ENCODE peak calls at places on chromosome 3, in five cellular contexts. R is right lobe of liver, V is GM23338, U is IMR-90, W is fibroblast of the aortic adventitia. T is an unnamed sample.

GRCh38 chr3:190860531-190860930 is 2.0 kb downstream of the GMNC start:
- DNase-seq in R (no peak), V (peak), U (no peak), W (no peak), T (no peak)

GRCh38 chr3:86937306-86937791 is 53.6 kb downstream of the VGLL3 start:
- DNase-seq in R (no peak), V (no peak), U (peak), W (peak), T (peak)

GRCh38 chr3:171258316-171258715 is 201.9 kb downstream of the TNIK start:
- DNase-seq in R (no peak), V (peak), U (no peak), W (peak), T (no peak)

GRCh38 chr3:163890661-163891060 is 1187.6 kb downstream of the SI start:
- DNase-seq in R (no peak), V (peak), U (no peak), W (no peak), T (no peak)

GRCh38 chr3:161671141-161671540 is 174.5 kb downstream of the OTOL1 start:
- DNase-seq in R (no peak), V (no peak), U (no peak), W (no peak), T (no peak)

GRCh38 chr3:177491301-177492031 is 294.2 kb upstream of the TBL1XR1 start:
- DNase-seq in R (no peak), V (no peak), U (peak), W (peak), T (no peak)

GRCh38 chr3:138960417-138960852 is 13.4 kb downstream of the FOXL2NB start:
- DNase-seq in R (no peak), V (no peak), U (no peak), W (no peak), T (no peak)

GRCh38 chr3:179962617-179963387 is 73.9 kb downstream of the PEX5L start:
- DNase-seq in R (no peak), V (no peak), U (no peak), W (no peak), T (no peak)

GRCh38 chr3:135905058-135905724 is 60.3 kb upstream of the PPP2R3A start:
- DNase-seq in R (no peak), V (peak), U (peak), W (peak), T (peak)

GRCh38 chr3:140359198-140359995 is 318.5 kb upstream of the TRIM42 start:
- DNase-seq in R (no peak), V (no peak), U (no peak), W (no peak), T (no peak)

GRCh38 chr3:29764603-29765254 is 483.9 kb downstream of the RBMS3 start:
- DNase-seq in R (no peak), V (no peak), U (peak), W (peak), T (peak)

GRCh38 chr3:163809540-163809993 is 1268.7 kb downstream of the SI start:
- DNase-seq in R (no peak), V (peak), U (no peak), W (no peak), T (no peak)

GRCh38 chr3:126713229-126713628 is 9.2 kb downstream of the CHCHD6 start:
- DNase-seq in R (no peak), V (no peak), U (no peak), W (no peak), T (no peak)

GRCh38 chr3:24680214-24680967 is 185.7 kb upstream of the THRB start:
- DNase-seq in R (peak), V (peak), U (no peak), W (peak), T (peak)

GRCh38 chr3:170999737-171000242 is 26.7 kb downstream of the SLC2A2 start:
- DNase-seq in R (no peak), V (no peak), U (peak), W (peak), T (peak)

GRCh38 chr3:100647673-100648072 is 38.3 kb downstream of the ADGRG7 start:
- DNase-seq in R (no peak), V (no peak), U (no peak), W (no peak), T (no peak)
- H3K4me3 ChIP-seq in R (no peak), V (no peak), U (no peak), W (no peak), T (no peak)

GRCh38 chr3:151504606-151505005 is 43.7 kb upstream of the IGSF10 start:
- DNase-seq in R (no peak), V (no peak), U (no peak), W (no peak), T (no peak)

GRCh38 chr3:151501905-151502615 is 41.2 kb upstream of the IGSF10 start:
- DNase-seq in R (no peak), V (no peak), U (no peak), W (peak), T (peak)

GRCh38 chr3:151501171-151501790 is 40.4 kb upstream of the IGSF10 start:
- DNase-seq in R (no peak), V (peak), U (peak), W (no peak), T (peak)

GRCh38 chr3:151503074-151503473 is 42.2 kb upstream of the IGSF10 start:
- DNase-seq in R (no peak), V (no peak), U (no peak), W (no peak), T (no peak)

GRCh38 chr3:151499198-151499597 is 38.3 kb upstream of the IGSF10 start:
- DNase-seq in R (no peak), V (no peak), U (no peak), W (no peak), T (no peak)
- H3K4me3 ChIP-seq in R (no peak), V (no peak), U (no peak), W (no peak), T (no peak)

GRCh38 chr3:52216585-52217408 is 8.6 kb downstream of the TLR9 start:
- DNase-seq in R (peak), V (no peak), U (peak), W (peak), T (peak)
- H3K4me3 ChIP-seq in R (no peak), V (no peak), U (no peak), W (no peak), T (no peak)

GRCh38 chr3:73622135-73622534 is 2.6 kb downstream of the PDZRN3 start:
- DNase-seq in R (peak), V (peak), U (peak), W (peak), T (peak)
- H3K4me3 ChIP-seq in R (no peak), V (peak), U (peak), W (peak), T (peak)

DNA sequence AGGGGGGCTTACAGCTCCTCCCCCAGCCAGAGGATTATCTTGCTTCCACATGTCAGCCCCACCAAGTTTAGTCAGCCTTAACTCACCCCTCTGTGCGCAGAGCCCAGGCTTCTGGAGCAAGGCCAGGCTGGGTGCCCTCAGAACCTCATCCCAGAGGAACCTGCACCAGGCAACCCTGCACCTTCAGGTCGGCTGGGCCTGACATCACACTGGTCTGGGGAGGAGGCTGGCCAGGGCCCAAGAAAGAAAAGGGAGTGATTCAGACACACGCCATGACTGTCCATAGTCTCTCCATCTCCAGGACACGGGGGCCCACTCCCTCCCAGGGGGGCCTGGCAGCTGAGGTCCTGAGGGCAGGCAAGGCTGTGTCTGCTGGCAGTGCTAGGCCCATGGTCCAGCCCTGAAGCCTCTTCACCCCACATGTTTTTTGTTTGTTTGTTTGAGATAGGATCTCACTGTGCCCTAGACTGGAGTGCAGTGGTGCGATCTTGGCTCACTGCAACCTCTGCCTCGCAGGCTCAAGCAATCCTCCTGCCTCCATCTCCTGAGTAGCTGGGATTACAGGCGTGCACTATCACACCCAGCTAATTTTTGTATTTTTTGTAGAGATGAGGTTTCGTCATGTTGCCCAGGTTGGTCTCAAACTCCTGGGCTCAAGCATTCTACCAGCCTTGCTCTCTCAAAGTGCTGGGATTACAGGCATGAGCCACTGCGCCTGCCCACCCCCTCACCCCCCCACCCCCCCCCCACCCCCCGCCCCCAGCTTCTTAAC is 11.1 kb downstream of the TNK2 start:
- DNase-seq in R (peak), V (no peak), U (peak), W (peak), T (peak)
- H3K4me3 ChIP-seq in R (no peak), V (no peak), U (no peak), W (peak), T (no peak)

GRCh38 chr3:196339493-196340254 is 1.5 kb upstream of the TM4SF19 start:
- DNase-seq in R (no peak), V (no peak), U (peak), W (peak), T (peak)

GRCh38 chr3:196339044-196339443 is 856 bp upstream of the TM4SF19 start:
- DNase-seq in R (no peak), V (no peak), U (no peak), W (no peak), T (no peak)

GRCh38 chr3:196335004-196335403 is 3.2 kb downstream of the TM4SF19 start:
- DNase-seq in R (no peak), V (no peak), U (no peak), W (no peak), T (no peak)

GRCh38 chr3:196335469-196335868 is 2.7 kb downstream of the TM4SF19 start:
- DNase-seq in R (no peak), V (no peak), U (no peak), W (no peak), T (no peak)

DNA sequence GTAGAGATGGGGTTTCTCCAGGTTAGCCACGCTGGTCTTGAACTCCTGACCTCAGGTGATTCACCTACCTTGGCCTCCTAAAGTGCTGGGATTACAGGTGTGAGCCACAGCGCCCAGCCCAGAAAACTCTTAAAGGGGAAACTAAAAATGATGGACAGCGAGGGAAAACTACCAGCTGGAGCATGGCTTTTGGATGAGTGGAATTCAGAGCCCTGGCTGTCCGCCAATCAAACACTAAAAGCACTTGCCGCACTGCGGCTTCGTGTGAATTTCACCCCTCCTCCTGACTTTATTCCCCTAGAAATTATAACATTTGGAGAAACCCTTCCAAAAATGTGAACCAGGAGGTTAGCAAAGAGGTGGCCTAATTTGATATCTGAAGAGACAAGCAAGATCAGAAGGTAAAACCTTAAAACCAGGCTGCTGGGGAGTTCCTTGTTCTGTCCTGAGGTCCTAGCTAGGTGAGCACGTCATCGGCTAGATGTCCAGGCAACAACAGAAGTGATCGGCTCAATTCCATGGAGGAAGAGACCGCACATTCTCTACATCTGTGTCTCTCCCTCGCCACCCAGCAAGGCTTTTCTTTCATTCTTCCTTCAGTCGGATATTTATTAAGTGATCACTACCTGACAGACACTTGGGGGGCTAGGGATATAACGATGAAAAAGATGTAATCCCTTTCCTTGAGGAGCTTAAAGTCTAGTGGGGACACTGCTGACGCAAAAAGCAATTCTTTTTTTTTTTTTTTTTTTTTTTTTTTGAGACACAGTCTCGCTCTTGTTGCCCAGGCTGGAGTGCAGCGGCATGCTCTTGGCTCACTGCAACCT is 1.7 kb downstream of the TM4SF19 start:
- DNase-seq in R (no peak), V (no peak), U (no peak), W (no peak), T (no peak)
- H3K4me3 ChIP-seq in R (no peak), V (no peak), U (no peak), W (no peak), T (no peak)

GRCh38 chr3:113885050-113885449 is 46.5 kb downstream of the GRAMD1C start:
- DNase-seq in R (no peak), V (no peak), U (no peak), W (no peak), T (no peak)
- H3K4me3 ChIP-seq in R (no peak), V (no peak), U (no peak), W (no peak), T (no peak)

GRCh38 chr3:10055097-10055496 is 28.9 kb downstream of the FANCD2 start:
- DNase-seq in R (no peak), V (no peak), U (no peak), W (no peak), T (no peak)
- H3K4me3 ChIP-seq in R (no peak), V (no peak), U (no peak), W (no peak), T (no peak)

GRCh38 chr3:129047553-129047839 is 13.1 kb upstream of the GP9 start:
- DNase-seq in R (no peak), V (no peak), U (no peak), W (no peak), T (no peak)

GRCh38 chr3:129046037-129046731 is 14.4 kb upstream of the GP9 start:
- DNase-seq in R (no peak), V (peak), U (no peak), W (no peak), T (no peak)

GRCh38 chr3:129040579-129041300 is 19.8 kb upstream of the GP9 start:
- DNase-seq in R (no peak), V (peak), U (no peak), W (no peak), T (no peak)

GRCh38 chr3:129046732-129047552 is 13.6 kb upstream of the GP9 start:
- DNase-seq in R (no peak), V (no peak), U (no peak), W (no peak), T (no peak)

DNA sequence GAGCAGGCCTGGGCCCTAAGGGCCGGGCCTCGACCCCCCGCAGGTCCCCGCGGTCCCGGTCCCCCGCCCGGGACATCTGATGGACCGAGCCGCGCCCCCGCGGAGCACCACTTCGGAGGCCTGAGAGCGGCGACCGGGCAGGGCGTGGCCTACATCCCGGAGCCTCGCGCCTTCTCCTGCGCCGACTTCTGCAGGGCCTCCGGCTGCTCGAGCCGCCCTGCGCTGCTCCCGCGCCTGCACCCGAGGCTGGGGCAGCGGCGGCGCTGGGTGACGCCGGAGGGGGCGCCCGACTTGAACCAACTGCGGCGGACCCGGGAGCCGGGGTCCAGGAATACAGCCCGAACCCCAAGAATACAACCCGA is 14.9 kb upstream of the GP9 start:
- DNase-seq in R (no peak), V (peak), U (no peak), W (no peak), T (no peak)
- H3K4me3 ChIP-seq in R (peak), V (peak), U (no peak), W (no peak), T (no peak)

DNA sequence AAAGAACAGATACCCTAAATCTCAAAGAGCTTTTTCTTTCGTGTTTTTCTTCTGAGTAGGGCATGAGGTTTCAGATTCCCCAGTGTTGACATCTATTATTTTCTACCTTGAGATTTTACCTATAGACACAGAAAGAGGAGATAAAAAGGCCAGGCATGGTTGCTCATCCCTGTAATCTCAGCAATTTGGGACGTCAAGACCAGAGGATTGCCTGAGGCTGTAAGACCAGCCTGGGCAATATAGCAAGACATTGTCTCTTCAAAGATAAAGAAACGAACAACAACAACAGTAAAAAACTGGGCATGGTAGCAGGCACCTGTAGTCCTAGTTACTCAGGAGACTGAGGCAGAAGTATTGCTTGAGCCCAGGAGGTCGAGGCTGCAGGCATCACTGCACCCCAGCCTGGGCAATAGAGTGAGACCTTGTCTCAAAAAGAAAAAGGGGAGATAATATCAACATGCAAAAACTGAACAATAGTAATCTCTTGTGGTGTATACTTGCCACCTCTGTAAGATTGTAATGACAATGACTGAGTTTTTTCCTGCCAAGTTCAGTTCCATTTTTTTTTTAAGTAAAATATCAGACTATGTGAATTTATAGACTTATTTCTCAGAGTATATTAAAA is 71.3 kb downstream of the MBNL1 start:
- DNase-seq in R (no peak), V (no peak), U (no peak), W (no peak), T (no peak)
- H3K4me3 ChIP-seq in R (no peak), V (no peak), U (no peak), W (no peak), T (no peak)